ENCODE peak calls at places on chromosomes 4 and X, in six cellular contexts. One of them, this sample, is unnamed.
A peak's percentile ranks its signal among the peaks of the same experiment; 100 is the strongest.

GRCh38 chrX:20789103-20789502 is 522.4 kb upstream of the RPS6KA3 start:
- DNase-seq in putamen: no peak
- DNase-seq in activated CD4-positive, CD25-positive, alpha-beta regulatory T cell treated with anti-CD3 and anti-CD28 coated beads, Interleukin-2, amount 50 U/mL, for 72 hours: no peak
- DNase-seq in ACHN: no peak
- DNase-seq in AG09309: no peak
- DNase-seq in DMS 273 treated with DMSO at 0.1 percent for 48 hours: no peak
- DNase-seq in this sample: no peak

GRCh38 chrX:107213477-107213876 is 7.1 kb downstream of the DNAAF6 start:
- DNase-seq in putamen: no peak
- DNase-seq in activated CD4-positive, CD25-positive, alpha-beta regulatory T cell treated with anti-CD3 and anti-CD28 coated beads, Interleukin-2, amount 50 U/mL, for 72 hours: no peak
- DNase-seq in ACHN: no peak
- DNase-seq in AG09309: no peak
- DNase-seq in DMS 273 treated with DMSO at 0.1 percent for 48 hours: no peak
- DNase-seq in this sample: no peak

GRCh38 chrX:3815896-3816664 is 102.6 kb upstream of the PRKX start:
- DNase-seq in putamen: peak; percentile 2
- DNase-seq in activated CD4-positive, CD25-positive, alpha-beta regulatory T cell treated with anti-CD3 and anti-CD28 coated beads, Interleukin-2, amount 50 U/mL, for 72 hours: peak; percentile 52
- DNase-seq in ACHN: peak; percentile 35
- DNase-seq in AG09309: no peak
- DNase-seq in DMS 273 treated with DMSO at 0.1 percent for 48 hours: no peak
- DNase-seq in this sample: peak; percentile 5

GRCh38 chr4:179125870-179126269 is 1683.6 kb upstream of the AGA start:
- DNase-seq in putamen: no peak
- DNase-seq in activated CD4-positive, CD25-positive, alpha-beta regulatory T cell treated with anti-CD3 and anti-CD28 coated beads, Interleukin-2, amount 50 U/mL, for 72 hours: no peak
- DNase-seq in ACHN: no peak
- DNase-seq in AG09309: no peak
- DNase-seq in DMS 273 treated with DMSO at 0.1 percent for 48 hours: no peak
- DNase-seq in this sample: no peak

GRCh38 chr4:8238515-8239053 is 31.0 kb upstream of the HTRA3 start:
- DNase-seq in putamen: no peak
- DNase-seq in activated CD4-positive, CD25-positive, alpha-beta regulatory T cell treated with anti-CD3 and anti-CD28 coated beads, Interleukin-2, amount 50 U/mL, for 72 hours: no peak
- DNase-seq in ACHN: peak; percentile 28
- DNase-seq in AG09309: no peak
- DNase-seq in DMS 273 treated with DMSO at 0.1 percent for 48 hours: no peak
- DNase-seq in this sample: no peak

GRCh38 chr4:80069108-80069836 is 3.8 kb downstream of the ANTXR2 start:
- DNase-seq in putamen: no peak
- DNase-seq in activated CD4-positive, CD25-positive, alpha-beta regulatory T cell treated with anti-CD3 and anti-CD28 coated beads, Interleukin-2, amount 50 U/mL, for 72 hours: no peak
- DNase-seq in ACHN: no peak
- DNase-seq in AG09309: no peak
- DNase-seq in DMS 273 treated with DMSO at 0.1 percent for 48 hours: no peak
- DNase-seq in this sample: no peak

GRCh38 chrX:110216027-110216426 is 101.9 kb downstream of the AMMECR1 start:
- DNase-seq in putamen: no peak
- DNase-seq in activated CD4-positive, CD25-positive, alpha-beta regulatory T cell treated with anti-CD3 and anti-CD28 coated beads, Interleukin-2, amount 50 U/mL, for 72 hours: no peak
- DNase-seq in ACHN: peak; percentile 81
- DNase-seq in AG09309: no peak
- DNase-seq in DMS 273 treated with DMSO at 0.1 percent for 48 hours: no peak
- DNase-seq in this sample: no peak

GRCh38 chrX:46318551-46318950 is 226.7 kb downstream of the ZNF674 start:
- DNase-seq in putamen: no peak
- DNase-seq in activated CD4-positive, CD25-positive, alpha-beta regulatory T cell treated with anti-CD3 and anti-CD28 coated beads, Interleukin-2, amount 50 U/mL, for 72 hours: no peak
- DNase-seq in ACHN: no peak
- DNase-seq in AG09309: no peak
- DNase-seq in DMS 273 treated with DMSO at 0.1 percent for 48 hours: no peak
- DNase-seq in this sample: no peak